ENCODE peak calls at places on chromosomes 13 and 19, in five cellular contexts. E, B, H, Y and C are unnamed samples.

GRCh38 chr19:28988066-28988465 is 224.9 kb downstream of the UQCRFS1 start:
- DNase-seq in B (no peak), Y (no peak), H (no peak), E (no peak), C (no peak)

GRCh38 chr19:51531349-51532315 is at the start of gene SIGLEC6:
- DNase-seq in H (peak), Y (peak), B (no peak), E (peak), C (no peak)

GRCh38 chr13:97658556-97658955 is 224.6 kb downstream of the RAP2A start:
- DNase-seq in E (no peak), B (no peak), H (no peak), Y (no peak), C (no peak)

GRCh38 chr19:53980553-53981407 is 10.7 kb upstream of the CACNG6 start:
- DNase-seq in E (no peak), H (no peak), B (no peak), Y (peak), C (peak)

GRCh38 chr19:56141416-56141992 is 417 bp downstream of the ZNF444 start:
- DNase-seq in E (peak), B (no peak), Y (no peak), H (no peak), C (peak)

GRCh38 chr13:44389856-44390255 is 16.2 kb downstream of the SERP2 start:
- DNase-seq in H (no peak), Y (no peak), B (no peak), E (no peak), C (no peak)

GRCh38 chr13:32316476-32316875 is 1.2 kb downstream of the BRCA2 start:
- DNase-seq in E (no peak), H (no peak), B (no peak), Y (no peak), C (no peak)

GRCh38 chr13:113013878-113014751 is 45.1 kb downstream of the MCF2L start:
- DNase-seq in E (no peak), Y (no peak), H (no peak), B (peak), C (no peak)

GRCh38 chr19:55283548-55284393 is at the start of gene BRSK1:
- DNase-seq in Y (peak), E (peak), B (no peak), H (peak), C (no peak)

GRCh38 chr13:48078251-48078656 is 16.6 kb downstream of the MED4 start:
- DNase-seq in E (peak), H (no peak), Y (no peak), B (no peak), C (peak)

GRCh38 chr19:51788936-51789795 is 5.8 kb upstream of the FPR3 start:
- DNase-seq in B (no peak), H (no peak), E (no peak), Y (no peak), C (no peak)

GRCh38 chr19:55319786-55320185 is 5.4 kb downstream of the TMEM150B start:
- DNase-seq in H (no peak), Y (peak), E (no peak), B (no peak), C (peak)

GRCh38 chr13:111638233-111638632 is 317.8 kb downstream of the TEX29 start:
- DNase-seq in B (no peak), E (no peak), Y (no peak), H (no peak), C (no peak)

GRCh38 chr13:101309014-101309619 is 107.2 kb downstream of the NALCN start:
- DNase-seq in E (no peak), B (no peak), Y (no peak), H (no peak), C (no peak)

GRCh38 chr13:109198585-109198984 is 569.2 kb downstream of the MYO16 start:
- DNase-seq in Y (no peak), B (no peak), H (no peak), E (no peak), C (no peak)

GRCh38 chr19:41785653-41786052 is 10.7 kb upstream of the CEACAM3 start:
- DNase-seq in B (no peak), E (peak), Y (peak), H (peak), C (peak)

GRCh38 chr13:46354143-46355087 is 32.6 kb downstream of the RUBCNL start:
- DNase-seq in E (no peak), Y (no peak), H (no peak), B (no peak), C (no peak)

GRCh38 chr19:45676851-45677263 is 8.8 kb downstream of the GIPR start:
- DNase-seq in E (peak), Y (no peak), B (peak), H (peak), C (peak)

GRCh38 chr19:30097746-30098280 is 155.8 kb downstream of the URI1 start:
- DNase-seq in Y (no peak), B (no peak), H (no peak), E (no peak), C (no peak)

GRCh38 chr13:72186730-72187422 is 319.9 kb upstream of the DACH1 start:
- DNase-seq in B (no peak), Y (no peak), E (peak), H (no peak), C (no peak)

GRCh38 chr13:50426932-50427331 is 411.7 kb downstream of the KCNRG start:
- DNase-seq in E (no peak), Y (no peak), B (no peak), H (no peak), C (no peak)

GRCh38 chr19:43560687-43561086 is 14.6 kb downstream of the XRCC1 start:
- DNase-seq in E (no peak), B (no peak), Y (no peak), H (no peak), C (no peak)

GRCh38 chr19:11130824-11131455 is 24.6 kb downstream of the SPC24 start:
- DNase-seq in H (peak), B (peak), E (peak), Y (peak), C (peak)

DNA sequence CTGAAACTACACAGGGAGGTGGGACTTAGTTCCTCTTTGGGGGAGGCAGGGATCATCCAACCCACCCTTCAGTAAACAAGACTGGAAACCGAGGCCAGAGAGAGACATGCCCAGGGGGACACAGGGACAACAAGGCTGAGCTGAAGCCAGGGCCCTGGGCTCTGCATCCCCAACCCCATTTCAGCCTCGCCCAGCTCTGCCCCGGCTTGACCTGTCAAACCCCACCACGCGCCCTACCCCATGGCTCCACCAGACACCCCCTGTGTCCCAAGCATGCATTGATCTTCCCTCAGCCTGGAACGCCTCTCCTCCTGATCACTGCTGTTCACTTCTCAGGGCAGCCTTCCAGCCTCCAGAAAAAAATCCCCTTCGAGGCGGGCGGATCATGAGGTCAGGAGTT is 2.0 kb upstream of the APC2 start:
- DNase-seq in E (no peak), H (no peak), Y (no peak), B (peak), C (no peak)
- H3K27ac ChIP-seq in E (no peak), H (no peak), Y (no peak), B (no peak), C (no peak)

DNA sequence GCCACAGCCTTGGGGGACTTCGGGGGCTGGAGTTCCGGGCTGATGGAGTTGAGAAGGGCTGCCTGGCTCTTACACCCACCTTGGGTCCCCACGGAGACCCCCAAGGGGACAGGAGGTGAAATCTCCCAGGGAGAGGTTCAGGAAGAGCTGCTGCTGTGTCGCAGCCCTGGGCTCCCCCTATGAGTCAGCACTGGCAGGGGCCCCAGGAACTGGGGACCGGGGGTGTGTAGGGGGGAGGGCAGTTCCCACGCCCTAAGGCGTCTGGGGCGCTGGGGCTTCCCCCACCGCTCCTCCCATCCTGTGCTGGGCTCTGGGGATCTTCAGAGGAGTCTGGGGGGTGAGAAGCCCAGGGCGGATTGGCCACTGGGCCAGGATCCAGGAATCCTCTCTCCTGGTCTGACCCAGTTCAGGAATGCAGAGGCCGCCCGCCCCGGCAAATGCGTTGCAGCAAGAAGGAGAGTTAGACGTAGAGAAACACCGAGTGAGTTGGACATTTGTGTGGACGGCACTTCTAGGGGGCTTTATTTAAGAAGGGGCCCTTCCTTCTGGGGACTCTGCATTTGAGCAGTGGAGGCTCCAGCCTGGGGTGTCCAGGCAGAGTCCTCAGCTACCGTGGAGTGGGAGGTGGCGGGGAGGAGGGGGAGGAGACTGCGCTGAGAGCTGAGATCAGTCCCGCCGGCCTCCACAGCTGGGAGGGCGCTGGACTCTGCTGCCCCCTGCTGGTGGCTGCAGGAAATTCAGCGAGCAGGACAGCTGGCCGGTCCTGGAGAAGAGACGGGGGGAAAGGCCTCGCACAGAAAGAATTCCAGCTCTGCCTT is 15.0 kb upstream of the NANOS3 start:
- DNase-seq in H (peak), E (peak), Y (peak), B (peak), C (peak)
- H3K27ac ChIP-seq in H (peak), E (peak), Y (peak), B (peak), C (peak)

DNA sequence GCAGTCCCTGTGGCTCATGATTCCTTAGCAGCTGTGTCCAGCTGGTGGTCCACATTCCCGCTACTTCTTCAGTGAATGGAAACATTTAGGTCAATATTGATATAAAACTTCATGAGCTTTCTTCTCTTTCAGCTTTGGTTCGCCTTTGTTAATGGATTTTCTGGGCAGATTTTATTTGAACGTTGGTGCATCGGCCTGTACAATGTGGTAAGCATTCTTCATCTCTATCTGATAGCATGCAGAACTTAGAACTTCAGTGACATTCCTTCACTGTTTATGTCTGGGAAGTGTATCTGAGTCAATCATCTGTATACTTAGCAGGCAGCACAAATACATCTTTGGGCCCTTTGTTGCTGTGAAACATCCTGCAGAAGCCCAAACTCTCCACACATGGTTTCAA is 223.8 kb downstream of the SHISA2 start:
- DNase-seq in B (no peak), Y (no peak), H (no peak), E (no peak), C (peak)
- H3K27ac ChIP-seq in B (no peak), Y (no peak), H (no peak), E (no peak), C (no peak)

DNA sequence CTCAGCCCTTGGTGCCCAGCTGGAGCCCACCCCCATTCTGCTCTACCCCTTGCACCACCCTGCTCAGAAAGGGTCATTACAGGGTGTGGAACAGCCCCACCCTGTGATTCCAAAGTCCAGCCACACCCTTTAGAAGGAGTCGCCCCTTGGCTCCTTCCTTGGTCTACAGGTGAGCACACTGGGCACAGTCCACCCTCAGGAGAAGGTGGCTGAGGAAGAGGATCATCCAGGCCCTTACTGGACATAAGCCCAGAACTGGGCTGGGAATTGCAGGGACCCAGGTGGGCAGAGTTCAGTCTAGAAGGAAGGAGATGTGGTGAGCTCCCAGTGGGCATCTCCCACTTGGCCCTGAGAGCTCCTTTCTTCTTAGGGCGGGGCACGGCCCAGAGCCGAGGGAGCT is 8.6 kb downstream of the SLC46A3 start:
- DNase-seq in B (no peak), E (peak), Y (no peak), H (no peak), C (peak)
- H3K27ac ChIP-seq in B (no peak), E (peak), Y (no peak), H (no peak), C (peak)

DNA sequence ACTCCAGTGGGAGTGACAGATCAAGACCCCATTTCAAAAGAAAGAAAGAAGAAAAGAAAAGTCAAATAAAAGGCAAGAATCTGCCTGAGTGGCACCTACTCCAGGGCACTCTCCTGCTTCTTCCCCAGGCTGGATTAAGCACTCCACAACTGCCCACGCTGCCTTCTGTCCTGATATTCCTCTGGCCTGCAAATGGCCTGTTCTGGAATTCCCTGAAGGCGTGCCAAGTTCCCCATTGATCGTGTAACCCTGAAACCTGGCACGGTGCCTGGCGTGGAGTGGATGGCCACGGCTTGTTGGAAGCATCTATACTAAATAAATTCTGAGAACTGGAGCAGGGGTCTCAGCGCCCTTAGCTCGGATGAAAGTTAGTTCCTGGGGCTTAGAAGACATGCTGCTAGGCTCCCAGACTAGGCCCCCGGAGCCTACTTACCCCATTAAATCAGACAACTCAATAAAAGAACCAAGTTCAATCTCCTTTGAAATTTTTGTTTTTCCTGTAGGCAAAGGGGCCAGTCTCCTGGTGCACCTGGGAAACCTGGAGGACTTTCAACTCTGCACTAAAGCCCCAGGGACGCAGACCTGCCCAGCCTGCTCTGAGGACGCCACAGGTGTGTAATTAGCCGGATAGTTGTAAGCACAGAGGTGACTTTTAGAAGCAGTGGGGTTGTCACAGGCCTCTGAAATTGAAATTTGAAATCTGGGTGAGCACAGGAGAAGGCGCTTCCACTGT is 21.9 kb downstream of the ANKRD27 start:
- DNase-seq in B (peak), H (peak), Y (peak), E (peak), C (peak)
- H3K27ac ChIP-seq in B (no peak), H (peak), Y (no peak), E (peak), C (no peak)

DNA sequence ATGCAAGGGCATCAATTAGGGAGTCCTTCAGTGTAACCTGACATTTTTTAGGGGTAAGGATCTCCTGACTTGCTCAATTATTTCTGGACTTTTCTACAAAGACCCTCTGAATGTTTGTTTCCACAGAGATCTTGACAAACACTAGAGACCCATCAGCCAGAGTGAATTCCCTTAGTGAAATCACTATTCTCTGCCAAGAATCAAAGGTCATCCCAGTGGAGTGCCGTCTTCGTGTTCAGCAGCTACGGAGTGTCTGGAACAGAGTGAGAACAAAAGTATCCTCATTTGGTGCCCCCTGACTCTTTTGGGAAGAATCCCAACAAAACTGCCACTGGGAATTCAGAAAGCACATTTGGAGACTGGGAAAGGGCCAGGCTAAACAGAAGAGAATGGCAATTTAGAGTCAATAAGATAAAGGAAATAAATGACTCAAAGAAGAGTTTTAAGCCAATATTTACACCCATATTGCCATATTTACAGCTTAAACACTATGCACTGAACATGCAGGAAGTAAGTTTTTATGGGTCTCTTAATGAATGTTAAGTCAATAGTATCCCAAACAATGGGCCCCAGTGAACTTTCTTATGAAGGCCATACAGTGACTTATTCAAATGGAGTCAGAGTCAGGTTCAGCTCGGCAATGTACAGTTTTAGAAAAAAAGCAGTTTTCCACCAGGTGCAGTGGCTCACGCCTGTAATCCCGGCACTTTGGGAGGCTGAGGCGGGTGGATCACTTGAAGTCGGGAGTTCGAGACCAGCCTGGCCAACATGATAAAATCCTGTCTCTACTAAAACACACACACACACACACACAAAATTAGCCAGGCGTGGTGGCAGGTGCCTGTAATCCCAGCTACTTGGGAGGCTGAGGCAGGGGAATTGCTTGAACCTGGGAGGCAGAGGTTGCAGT is 392.6 kb downstream of the KLF5 start:
- DNase-seq in B (no peak), H (no peak), E (peak), Y (no peak), C (peak)
- H3K27ac ChIP-seq in B (no peak), H (peak), E (peak), Y (no peak), C (no peak)

DNA sequence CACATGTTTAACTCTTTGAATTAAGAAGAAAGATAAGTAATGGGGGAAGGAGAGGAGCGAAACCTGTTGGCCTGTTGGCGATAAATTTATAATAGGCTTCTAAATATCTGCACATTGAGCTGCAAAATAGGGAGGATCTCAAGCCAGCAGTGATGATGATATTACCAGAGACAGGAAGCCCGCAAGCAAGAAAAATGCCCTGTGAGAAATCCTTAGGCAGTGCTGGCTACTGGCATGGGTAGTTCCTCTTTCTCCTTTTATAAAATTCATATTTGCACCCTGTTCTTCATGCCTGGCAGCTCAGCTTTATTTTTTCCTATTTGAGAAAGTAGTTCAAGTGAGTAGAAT is 858 bp upstream of the USP12 start:
- DNase-seq in E (no peak), H (no peak), B (no peak), Y (peak), C (peak)
- H3K27ac ChIP-seq in E (peak), H (peak), B (peak), Y (peak), C (peak)

GRCh38 chr13:99464441-99464949 is 36.8 kb upstream of the TM9SF2 start:
- DNase-seq in Y (no peak), B (no peak), H (no peak), E (no peak), C (peak)
- H3K27ac ChIP-seq in Y (no peak), B (no peak), H (peak), E (no peak), C (no peak)

DNA sequence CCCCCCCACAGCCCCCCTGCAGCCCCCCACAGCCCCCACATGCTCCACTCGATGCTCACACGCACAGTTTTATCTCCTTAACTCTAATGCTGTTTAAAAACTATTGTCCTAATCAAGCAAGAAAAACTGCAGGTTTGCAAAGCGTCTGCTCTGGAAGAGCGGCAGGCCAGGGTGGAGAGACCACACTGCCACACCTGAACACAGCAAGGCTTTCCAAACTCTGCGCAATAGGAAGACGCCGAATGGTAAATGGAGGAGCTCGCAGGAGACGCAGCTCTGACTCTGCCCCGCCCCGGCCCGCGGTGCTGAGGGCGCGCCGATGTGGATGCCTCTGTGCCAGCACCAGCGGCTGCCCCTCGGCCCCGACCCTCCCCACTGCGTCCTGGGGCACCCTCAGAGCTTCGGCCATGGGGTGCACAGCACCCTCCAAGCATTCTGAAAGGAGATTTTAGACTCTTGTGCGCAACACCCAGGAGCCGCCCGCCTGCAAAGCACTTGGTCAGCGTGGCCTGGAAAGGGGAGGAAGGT is 32.4 kb downstream of the RASA3 start:
- DNase-seq in H (no peak), B (peak), E (peak), Y (no peak), C (peak)
- H3K27ac ChIP-seq in H (peak), B (peak), E (peak), Y (no peak), C (no peak)

GRCh38 chr19:459724-460511 is 915 bp downstream of the SHC2 start:
- DNase-seq in B (peak), H (peak), Y (peak), E (peak), C (peak)
- H3K27ac ChIP-seq in B (peak), H (peak), Y (peak), E (peak), C (peak)